ENCODE peak calls at places on chromosomes 7 and 10, in ten cellular contexts. O is BE2C, P is Peyer's patch, H is lower leg skin, M is H1, C is Caco-2, V is A673, N is neural crest cell, J is endothelial cell, Q is body of pancreas. E is an unnamed sample.
A peak's percentile ranks its signal among the peaks of the same experiment; 100 is the strongest.

GRCh38 chr10:12482586-12482985 is 133.2 kb downstream of the CAMK1D start:
- DNase-seq in O (no peak), P (no peak), H (no peak), M (no peak), C (no peak), V (no peak), N (no peak), J (no peak), Q (no peak), E (peak; percentile 36)

GRCh38 chr7:112205348-112206237 is 606 bp downstream of the DOCK4 start:
- DNase-seq in O (peak; percentile 64), P (peak; percentile 24), H (peak; percentile 28), M (peak; percentile 77), C (peak; percentile 63), V (peak; percentile 62), N (peak; percentile 55), J (peak; percentile 62), Q (peak; percentile 51), E (peak; percentile 69)

GRCh38 chr10:28327494-28327886 is 24.6 kb upstream of the MPP7 start:
- DNase-seq in O (no peak), P (no peak), H (no peak), M (no peak), C (no peak), V (no peak), N (no peak), J (no peak), Q (no peak), E (no peak)

GRCh38 chr7:29878081-29878688 is 71.9 kb downstream of the WIPF3 start:
- DNase-seq in O (peak; percentile 55), P (peak; percentile 22), H (peak; percentile 28), M (no peak), C (peak; percentile 26), V (peak; percentile 66), N (no peak), J (no peak), Q (peak; percentile 50), E (no peak)

GRCh38 chr7:3538051-3538450 is 237.0 kb downstream of the SDK1 start:
- DNase-seq in O (no peak), P (no peak), H (no peak), M (no peak), C (no peak), V (no peak), N (no peak), J (no peak), Q (no peak), E (no peak)

GRCh38 chr10:31607481-31607880 is 288.5 kb downstream of the ZEB1 start:
- DNase-seq in O (no peak), P (no peak), H (no peak), M (no peak), C (no peak), V (no peak), N (no peak), J (no peak), Q (no peak), E (no peak)

GRCh38 chr7:22545539-22545938 is 45.6 kb upstream of the STEAP1B start:
- DNase-seq in O (no peak), P (no peak), H (no peak), M (no peak), C (no peak), V (no peak), N (no peak), J (no peak), Q (no peak), E (no peak)

GRCh38 chr10:72814134-72814790 is 79.3 kb upstream of the OIT3 start:
- DNase-seq in O (no peak), P (no peak), H (no peak), M (no peak), C (no peak), V (no peak), N (no peak), J (no peak), Q (no peak), E (no peak)

GRCh38 chr7:105583061-105583460 is 1.8 kb upstream of the EFCAB10 start:
- DNase-seq in O (no peak), P (no peak), H (no peak), M (no peak), C (no peak), V (no peak), N (no peak), J (no peak), Q (no peak), E (no peak)

GRCh38 chr7:105577251-105577650 is 4.0 kb downstream of the EFCAB10 start:
- DNase-seq in O (no peak), P (no peak), H (no peak), M (no peak), C (no peak), V (no peak), N (no peak), J (no peak), Q (no peak), E (no peak)

GRCh38 chr7:105578496-105578895 is 2.8 kb downstream of the EFCAB10 start:
- DNase-seq in O (no peak), P (no peak), H (no peak), M (no peak), C (no peak), V (no peak), N (no peak), J (no peak), Q (no peak), E (no peak)

GRCh38 chr7:105581066-105581811 is at the start of gene EFCAB10:
- DNase-seq in O (peak; percentile 98), P (peak; percentile 40), H (no peak), M (peak; percentile 96), C (peak; percentile 85), V (peak; percentile 67), N (peak; percentile 79), J (peak; percentile 84), Q (peak; percentile 60), E (peak; percentile 92)

GRCh38 chr7:105580022-105580740 is 1.1 kb downstream of the EFCAB10 start:
- DNase-seq in O (peak; percentile 20), P (no peak), H (no peak), M (no peak), C (no peak), V (peak; percentile 37), N (no peak), J (no peak), Q (no peak), E (no peak)
- TF ChIP-seq CTCF in O (peak; percentile 32), P (no peak), H (no peak), M (peak; percentile 16), C (no peak), V (peak; percentile 45), N (no peak), J (no peak), Q (no peak), E (no peak)

GRCh38 chr7:54664235-54665228 is 94.5 kb downstream of the SEC61G start:
- DNase-seq in O (peak; percentile 88), P (no peak), H (no peak), M (peak; percentile 85), C (peak; percentile 81), V (peak; percentile 33), N (peak; percentile 71), J (peak; percentile 83), Q (peak; percentile 55), E (peak; percentile 85)
- TF ChIP-seq CTCF in O (peak; percentile 74), P (peak; percentile 17), H (no peak), M (peak; percentile 58), C (peak; percentile 30), V (peak; percentile 52), N (peak; percentile 70), J (no peak), Q (no peak), E (peak; percentile 29)

DNA sequence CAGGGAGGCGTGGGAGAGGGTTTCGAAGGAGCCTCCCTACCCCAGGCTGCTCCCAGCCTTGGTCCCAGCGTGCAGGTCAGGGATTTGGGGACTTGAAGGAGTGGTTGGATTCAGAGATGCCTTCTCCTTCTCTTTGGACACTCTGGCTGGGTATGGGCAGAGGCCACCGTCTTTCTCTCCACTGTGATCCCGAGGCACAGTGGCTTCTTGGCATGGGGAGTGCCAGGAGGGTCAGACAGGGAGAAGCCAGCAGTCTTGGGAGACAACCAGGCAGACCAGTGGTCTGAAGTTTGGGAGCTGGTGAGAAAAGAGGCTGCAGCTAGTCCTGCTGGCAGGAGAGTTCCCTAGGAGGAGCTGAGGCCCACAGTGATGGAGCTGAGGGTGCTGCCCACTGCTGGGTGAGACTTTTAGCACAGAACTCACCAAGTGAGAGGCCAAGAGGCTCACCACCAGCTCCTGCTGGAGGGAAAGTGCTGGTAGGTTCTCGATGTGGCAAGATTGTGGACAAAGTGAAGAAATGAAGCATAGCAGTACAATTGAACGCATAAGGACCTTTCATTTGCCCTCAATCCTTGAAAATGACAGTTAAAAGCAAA is 35.2 kb upstream of the WDFY4 start:
- DNase-seq in O (no peak), P (no peak), H (no peak), M (peak; percentile 31), C (no peak), V (no peak), N (no peak), J (no peak), Q (no peak), E (no peak)
- TF ChIP-seq CTCF in O (peak; percentile 4), P (no peak), H (no peak), M (no peak), C (no peak), V (no peak), N (no peak), J (no peak), Q (no peak), E (no peak)

GRCh38 chr10:96740579-96741281 is 20.4 kb upstream of the PIK3AP1 start:
- DNase-seq in O (no peak), P (peak; percentile 66), H (peak; percentile 41), M (no peak), C (no peak), V (peak; percentile 55), N (no peak), J (no peak), Q (peak; percentile 68), E (no peak)

GRCh38 chr10:96747734-96748550 is 27.6 kb upstream of the PIK3AP1 start:
- DNase-seq in O (no peak), P (peak; percentile 35), H (no peak), M (no peak), C (no peak), V (no peak), N (no peak), J (no peak), Q (no peak), E (no peak)

GRCh38 chr10:96746503-96746902 is 26.2 kb upstream of the PIK3AP1 start:
- DNase-seq in O (no peak), P (no peak), H (no peak), M (no peak), C (peak; percentile 11), V (no peak), N (no peak), J (no peak), Q (no peak), E (no peak)

GRCh38 chr10:96745950-96746349 is 25.6 kb upstream of the PIK3AP1 start:
- DNase-seq in O (no peak), P (no peak), H (no peak), M (no peak), C (no peak), V (no peak), N (no peak), J (no peak), Q (no peak), E (no peak)

DNA sequence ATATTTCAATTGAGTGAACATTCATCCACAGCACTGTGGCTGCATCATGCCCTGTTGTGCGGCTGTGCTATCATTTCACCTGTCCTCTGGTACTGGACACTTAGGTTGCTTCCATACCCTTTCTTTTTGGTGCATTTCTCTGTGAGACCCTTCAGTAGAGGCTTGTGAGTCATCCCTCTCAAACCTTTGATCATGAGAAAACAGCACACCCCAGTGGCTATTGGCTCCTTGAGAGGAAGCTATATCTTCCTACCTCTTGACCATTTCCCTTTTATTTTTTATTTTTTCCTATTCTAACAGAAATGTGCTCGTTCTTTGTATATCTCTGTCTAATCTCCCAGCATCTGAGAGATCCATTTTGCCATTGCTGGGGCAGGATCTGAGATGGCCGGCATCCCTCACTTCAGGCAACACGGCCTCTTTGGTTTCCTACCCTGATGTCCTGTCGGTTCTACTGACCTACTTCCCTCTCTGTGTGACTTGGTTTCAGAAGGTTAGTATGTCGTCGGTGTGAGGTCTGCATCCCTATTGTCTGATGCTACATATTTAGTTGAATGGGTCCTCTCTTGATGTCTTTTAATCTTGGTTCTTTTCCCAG is 23.8 kb upstream of the PIK3AP1 start:
- DNase-seq in O (peak; percentile 9), P (no peak), H (no peak), M (no peak), C (peak; percentile 28), V (no peak), N (no peak), J (no peak), Q (peak; percentile 21), E (no peak)
- TF ChIP-seq CTCF in O (peak; percentile 43), P (peak; percentile 28), H (no peak), M (no peak), C (peak; percentile 33), V (peak; percentile 28), N (no peak), J (no peak), Q (peak; percentile 10), E (no peak)